ENCODE peak calls at places on chromosome 20, in five cellular contexts. W, E, X, K and Z are unnamed samples.

GRCh38 chr20:11403711-11404110 is 514.0 kb upstream of the BTBD3 start:
- DNase-seq in X (no peak), K (no peak), W (no peak), E (no peak), Z (no peak)

GRCh38 chr20:43936805-43937204 is 22.2 kb downstream of the TOX2 start:
- DNase-seq in E (no peak), W (no peak), X (no peak), K (no peak), Z (no peak)

GRCh38 chr20:8154636-8155035 is 22.6 kb downstream of the PLCB1 start:
- DNase-seq in E (no peak), X (no peak), K (no peak), W (no peak), Z (no peak)

GRCh38 chr20:58228103-58228483 is 360 bp downstream of the ANKRD60 start:
- DNase-seq in K (no peak), E (peak), W (no peak), X (no peak), Z (no peak)

GRCh38 chr20:22449115-22449973 is 135.0 kb downstream of the FOXA2 start:
- DNase-seq in E (no peak), K (no peak), X (no peak), W (no peak), Z (no peak)

GRCh38 chr20:38973546-38974120 is 11.5 kb downstream of the DHX35 start:
- DNase-seq in W (no peak), X (no peak), K (no peak), E (no peak), Z (no peak)

GRCh38 chr20:57763235-57763595 is 53.4 kb upstream of the PMEPA1 start:
- DNase-seq in X (no peak), W (no peak), E (no peak), K (no peak), Z (no peak)

GRCh38 chr20:50067461-50067860 is 45.5 kb downstream of the UBE2V1 start:
- DNase-seq in X (peak), K (no peak), E (no peak), W (no peak), Z (no peak)

GRCh38 chr20:5844063-5844681 is 94.0 kb downstream of the SHLD1 start:
- DNase-seq in X (no peak), W (no peak), E (peak), K (no peak), Z (no peak)

GRCh38 chr20:62692176-62692575 is 16.5 kb upstream of the NTSR1 start:
- DNase-seq in K (no peak), X (no peak), E (no peak), W (no peak), Z (no peak)

GRCh38 chr20:1469925-1470571 is 3.4 kb upstream of the NSFL1C start:
- DNase-seq in W (peak), K (peak), X (peak), E (peak), Z (peak)

GRCh38 chr20:1001981-1002681 is at the start of gene RSPO4:
- DNase-seq in X (no peak), E (no peak), W (peak), K (peak), Z (peak)

GRCh38 chr20:63968928-63969760 is 586 bp downstream of the ZNF512B start:
- DNase-seq in K (peak), E (no peak), X (peak), W (peak), Z (peak)

GRCh38 chr20:40959325-40960092 is 69.1 kb upstream of the TOP1 start:
- DNase-seq in K (no peak), E (no peak), W (no peak), X (no peak), Z (no peak)

GRCh38 chr20:49867453-49868215 is 47.7 kb downstream of the SPATA2 start:
- DNase-seq in K (no peak), W (no peak), X (no peak), E (no peak), Z (no peak)

GRCh38 chr20:50625986-50626677 is 65.2 kb downstream of the RIPOR3 start:
- DNase-seq in E (no peak), X (peak), W (peak), K (peak), Z (peak)

GRCh38 chr20:18638768-18639167 is 50.9 kb downstream of the DTD1 start:
- DNase-seq in W (no peak), E (no peak), X (no peak), K (no peak), Z (no peak)

GRCh38 chr20:17498181-17498580 is 33.0 kb downstream of the BFSP1 start:
- DNase-seq in E (no peak), K (no peak), X (no peak), W (no peak), Z (no peak)

GRCh38 chr20:43584448-43585138 is 6.1 kb upstream of the IFT52 start:
- DNase-seq in W (no peak), K (no peak), E (no peak), X (no peak), Z (no peak)

GRCh38 chr20:62651285-62652021 is 9.2 kb downstream of the SLCO4A1 start:
- DNase-seq in W (no peak), K (no peak), X (no peak), E (peak), Z (peak)

GRCh38 chr20:39112196-39112743 is 150.1 kb downstream of the DHX35 start:
- DNase-seq in K (peak), W (peak), X (no peak), E (no peak), Z (no peak)

GRCh38 chr20:34318609-34319443 is 15.7 kb upstream of the AHCY start:
- DNase-seq in X (no peak), E (no peak), K (no peak), W (no peak), Z (no peak)

GRCh38 chr20:16363832-16364687 is 209.2 kb downstream of the KIF16B start:
- DNase-seq in W (no peak), E (no peak), X (no peak), K (no peak), Z (no peak)

GRCh38 chr20:21701171-21701876 is 4.1 kb upstream of the PAX1 start:
- DNase-seq in X (no peak), K (no peak), W (no peak), E (no peak), Z (no peak)

GRCh38 chr20:59816146-59816743 is 117.2 kb downstream of the SYCP2 start:
- DNase-seq in K (no peak), X (no peak), W (no peak), E (no peak), Z (no peak)

GRCh38 chr20:37398750-37399621 is 53.0 kb downstream of the SRC start:
- DNase-seq in W (no peak), X (no peak), K (no peak), E (no peak), Z (peak)

GRCh38 chr20:3729378-3729777 is 3.1 kb upstream of the HSPA12B start:
- DNase-seq in K (no peak), W (no peak), E (no peak), X (peak), Z (no peak)

GRCh38 chr20:41141153-41141815 is 3.9 kb downstream of the PLCG1 start:
- DNase-seq in X (peak), K (peak), W (no peak), E (peak), Z (peak)

GRCh38 chr20:4513720-4514119 is 208.0 kb upstream of the PRND start:
- DNase-seq in K (no peak), W (no peak), X (no peak), E (no peak), Z (no peak)

GRCh38 chr20:58130156-58130555 is 98.3 kb downstream of the ANKRD60 start:
- DNase-seq in W (no peak), X (no peak), E (no peak), K (no peak), Z (no peak)

GRCh38 chr20:51187318-51187717 is 164.4 kb upstream of the KCNG1 start:
- DNase-seq in W (no peak), K (no peak), X (no peak), E (no peak), Z (no peak)

GRCh38 chr20:45827712-45828111 is 600 bp upstream of the TNNC2 start:
- DNase-seq in E (no peak), W (no peak), K (no peak), X (no peak), Z (no peak)

GRCh38 chr20:41234546-41234945 is 83.0 kb downstream of the ZHX3 start:
- DNase-seq in X (no peak), K (no peak), E (no peak), W (no peak), Z (no peak)